ENCODE peak calls at places on chromosomes 7 and 10, in ten cellular contexts. One of them, this sample, is unnamed.

GRCh38 chr7:24229481-24230226 is 54.3 kb upstream of the NPY start:
- DNase-seq in heart right ventricle: no peak
- DNase-seq in lower lobe of right lung: no peak
- DNase-seq in astrocyte of the spinal cord: no peak
- DNase-seq in brain microvascular endothelial cell: no peak
- DNase-seq in mucosa of descending colon: no peak
- DNase-seq in right atrium auricular region: no peak
- DNase-seq in tibial nerve: no peak
- DNase-seq in fibroblast of lung: no peak
- DNase-seq in aorta: no peak
- DNase-seq in this sample: no peak

GRCh38 chr7:158259671-158260423 is 327.8 kb downstream of the PTPRN2 start:
- DNase-seq in brain microvascular endothelial cell: no peak
- DNase-seq in heart right ventricle: no peak
- DNase-seq in mucosa of descending colon: no peak
- DNase-seq in right atrium auricular region: no peak
- DNase-seq in tibial nerve: no peak
- DNase-seq in aorta: no peak
- DNase-seq in lower lobe of right lung: no peak
- DNase-seq in astrocyte of the spinal cord: no peak
- DNase-seq in fibroblast of lung: no peak
- DNase-seq in this sample: no peak

GRCh38 chr7:36367561-36367889 is 22.1 kb upstream of the ANLN start:
- DNase-seq in tibial nerve: no peak
- DNase-seq in fibroblast of lung: no peak
- DNase-seq in heart right ventricle: no peak
- DNase-seq in mucosa of descending colon: no peak
- DNase-seq in aorta: no peak
- DNase-seq in right atrium auricular region: no peak
- DNase-seq in brain microvascular endothelial cell: no peak
- DNase-seq in astrocyte of the spinal cord: no peak
- DNase-seq in lower lobe of right lung: no peak
- DNase-seq in this sample: no peak

GRCh38 chr7:64882341-64883112 is 20.5 kb upstream of the ZNF273 start:
- DNase-seq in mucosa of descending colon: no peak
- DNase-seq in brain microvascular endothelial cell: no peak
- DNase-seq in astrocyte of the spinal cord: no peak
- DNase-seq in fibroblast of lung: peak
- DNase-seq in right atrium auricular region: peak
- DNase-seq in heart right ventricle: peak
- DNase-seq in lower lobe of right lung: peak
- DNase-seq in tibial nerve: peak
- DNase-seq in aorta: peak
- DNase-seq in this sample: no peak

GRCh38 chr7:2373124-2373556 is 18.5 kb downstream of the EIF3B start:
- DNase-seq in brain microvascular endothelial cell: no peak
- DNase-seq in aorta: no peak
- DNase-seq in tibial nerve: no peak
- DNase-seq in heart right ventricle: no peak
- DNase-seq in right atrium auricular region: no peak
- DNase-seq in mucosa of descending colon: no peak
- DNase-seq in lower lobe of right lung: no peak
- DNase-seq in fibroblast of lung: no peak
- DNase-seq in astrocyte of the spinal cord: peak
- DNase-seq in this sample: no peak

GRCh38 chr10:127150136-127150535 is 46.3 kb downstream of the INSYN2A start:
- DNase-seq in right atrium auricular region: no peak
- DNase-seq in astrocyte of the spinal cord: peak
- DNase-seq in tibial nerve: no peak
- DNase-seq in lower lobe of right lung: no peak
- DNase-seq in heart right ventricle: no peak
- DNase-seq in aorta: no peak
- DNase-seq in fibroblast of lung: peak
- DNase-seq in brain microvascular endothelial cell: peak
- DNase-seq in mucosa of descending colon: no peak
- DNase-seq in this sample: no peak

GRCh38 chr10:35781643-35782035 is 139.5 kb upstream of the FZD8 start:
- DNase-seq in tibial nerve: no peak
- DNase-seq in mucosa of descending colon: no peak
- DNase-seq in lower lobe of right lung: no peak
- DNase-seq in astrocyte of the spinal cord: no peak
- DNase-seq in fibroblast of lung: no peak
- DNase-seq in heart right ventricle: no peak
- DNase-seq in brain microvascular endothelial cell: no peak
- DNase-seq in right atrium auricular region: no peak
- DNase-seq in aorta: no peak
- DNase-seq in this sample: no peak

GRCh38 chr7:100911484-100911883 is 15.8 kb upstream of the ACHE start:
- DNase-seq in astrocyte of the spinal cord: no peak
- DNase-seq in mucosa of descending colon: no peak
- DNase-seq in aorta: no peak
- DNase-seq in brain microvascular endothelial cell: no peak
- DNase-seq in right atrium auricular region: no peak
- DNase-seq in lower lobe of right lung: no peak
- DNase-seq in tibial nerve: no peak
- DNase-seq in fibroblast of lung: no peak
- DNase-seq in heart right ventricle: no peak
- DNase-seq in this sample: no peak

GRCh38 chr10:27759483-27760281 is 14.1 kb upstream of the MKX start:
- DNase-seq in brain microvascular endothelial cell: no peak
- DNase-seq in fibroblast of lung: peak
- DNase-seq in lower lobe of right lung: no peak
- DNase-seq in astrocyte of the spinal cord: no peak
- DNase-seq in aorta: no peak
- DNase-seq in right atrium auricular region: no peak
- DNase-seq in mucosa of descending colon: no peak
- DNase-seq in heart right ventricle: no peak
- DNase-seq in tibial nerve: no peak
- DNase-seq in this sample: no peak

GRCh38 chr7:42915356-42915755 is 3.5 kb upstream of the C7orf25 start:
- DNase-seq in astrocyte of the spinal cord: peak
- DNase-seq in tibial nerve: no peak
- DNase-seq in mucosa of descending colon: no peak
- DNase-seq in right atrium auricular region: no peak
- DNase-seq in fibroblast of lung: peak
- DNase-seq in heart right ventricle: no peak
- DNase-seq in aorta: no peak
- DNase-seq in lower lobe of right lung: no peak
- DNase-seq in brain microvascular endothelial cell: no peak
- DNase-seq in this sample: no peak

GRCh38 chr7:103805376-103805775 is 184.1 kb downstream of the RELN start:
- DNase-seq in right atrium auricular region: no peak
- DNase-seq in aorta: no peak
- DNase-seq in heart right ventricle: no peak
- DNase-seq in mucosa of descending colon: no peak
- DNase-seq in tibial nerve: no peak
- DNase-seq in brain microvascular endothelial cell: peak
- DNase-seq in astrocyte of the spinal cord: no peak
- DNase-seq in lower lobe of right lung: no peak
- DNase-seq in fibroblast of lung: no peak
- DNase-seq in this sample: no peak

GRCh38 chr7:132771301-132771730 is 195.0 kb upstream of the PLXNA4 start:
- DNase-seq in brain microvascular endothelial cell: no peak
- DNase-seq in heart right ventricle: no peak
- DNase-seq in astrocyte of the spinal cord: no peak
- DNase-seq in lower lobe of right lung: no peak
- DNase-seq in mucosa of descending colon: no peak
- DNase-seq in aorta: no peak
- DNase-seq in tibial nerve: no peak
- DNase-seq in right atrium auricular region: no peak
- DNase-seq in fibroblast of lung: no peak
- DNase-seq in this sample: no peak

GRCh38 chr7:101133621-101134398 is 6.9 kb downstream of the SERPINE1 start:
- DNase-seq in astrocyte of the spinal cord: peak
- DNase-seq in right atrium auricular region: no peak
- DNase-seq in mucosa of descending colon: no peak
- DNase-seq in lower lobe of right lung: no peak
- DNase-seq in brain microvascular endothelial cell: peak
- DNase-seq in tibial nerve: no peak
- DNase-seq in heart right ventricle: no peak
- DNase-seq in fibroblast of lung: no peak
- DNase-seq in aorta: no peak
- DNase-seq in this sample: no peak

GRCh38 chr10:25017247-25017590 is 807 bp downstream of the THNSL1 start:
- DNase-seq in mucosa of descending colon: no peak
- DNase-seq in aorta: no peak
- DNase-seq in tibial nerve: peak
- DNase-seq in right atrium auricular region: no peak
- DNase-seq in heart right ventricle: no peak
- DNase-seq in brain microvascular endothelial cell: peak
- DNase-seq in astrocyte of the spinal cord: no peak
- DNase-seq in lower lobe of right lung: no peak
- DNase-seq in fibroblast of lung: no peak
- DNase-seq in this sample: no peak

GRCh38 chr7:71846160-71846559 is 566.0 kb downstream of the CALN1 start:
- DNase-seq in astrocyte of the spinal cord: peak
- DNase-seq in right atrium auricular region: no peak
- DNase-seq in fibroblast of lung: no peak
- DNase-seq in tibial nerve: no peak
- DNase-seq in mucosa of descending colon: no peak
- DNase-seq in aorta: no peak
- DNase-seq in heart right ventricle: no peak
- DNase-seq in lower lobe of right lung: no peak
- DNase-seq in brain microvascular endothelial cell: no peak
- DNase-seq in this sample: no peak

DNA sequence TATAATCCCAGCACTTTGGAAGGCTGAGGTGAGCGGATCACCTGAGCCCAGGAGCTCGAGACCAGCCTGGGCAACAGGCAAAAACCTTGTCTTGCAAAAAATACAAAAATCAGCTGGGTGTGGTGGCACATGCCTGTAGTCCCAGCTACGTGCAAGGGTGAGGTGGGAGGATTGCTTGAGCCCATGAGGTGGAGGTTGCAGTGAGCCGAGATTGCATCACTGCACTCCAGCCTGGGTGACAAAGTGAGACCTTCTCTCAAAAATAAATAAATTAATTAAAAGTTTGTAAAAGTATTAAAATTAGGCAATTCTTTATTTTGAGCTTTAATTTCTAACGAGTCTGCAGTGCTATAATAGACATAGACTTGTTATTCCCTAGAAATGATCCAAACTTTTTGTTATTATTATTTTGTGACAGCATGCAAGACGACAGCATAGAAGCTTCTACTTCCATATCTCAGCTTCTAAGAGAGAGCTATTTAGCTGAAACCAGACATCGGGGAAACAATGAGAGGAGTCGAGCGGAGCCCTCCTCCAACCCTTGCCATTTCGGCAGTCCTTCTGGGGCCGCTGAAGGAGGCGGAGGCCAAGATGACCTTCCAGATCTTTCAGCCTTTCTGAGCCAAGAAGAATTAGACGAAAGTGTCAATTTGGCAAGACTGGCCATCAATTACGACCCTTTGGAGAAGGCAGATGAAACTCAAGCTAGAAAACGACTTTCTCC is 11.9 kb downstream of the MYPN start:
- DNase-seq in aorta: no peak
- DNase-seq in heart right ventricle: no peak
- DNase-seq in lower lobe of right lung: no peak
- DNase-seq in right atrium auricular region: no peak
- DNase-seq in astrocyte of the spinal cord: no peak
- DNase-seq in fibroblast of lung: no peak
- DNase-seq in brain microvascular endothelial cell: no peak
- DNase-seq in tibial nerve: no peak
- DNase-seq in mucosa of descending colon: no peak
- DNase-seq in this sample: no peak
- H3K4me3 ChIP-seq in aorta: no peak
- H3K4me3 ChIP-seq in heart right ventricle: no peak
- H3K4me3 ChIP-seq in lower lobe of right lung: no peak
- H3K4me3 ChIP-seq in right atrium auricular region: no peak
- H3K4me3 ChIP-seq in astrocyte of the spinal cord: no peak
- H3K4me3 ChIP-seq in fibroblast of lung: no peak
- H3K4me3 ChIP-seq in brain microvascular endothelial cell: no peak
- H3K4me3 ChIP-seq in tibial nerve: no peak
- H3K4me3 ChIP-seq in mucosa of descending colon: no peak
- H3K4me3 ChIP-seq in this sample: no peak

GRCh38 chr7:18895456-18895855 is 222.0 kb downstream of the TWIST1 start:
- DNase-seq in mucosa of descending colon: no peak
- DNase-seq in right atrium auricular region: no peak
- DNase-seq in brain microvascular endothelial cell: no peak
- DNase-seq in heart right ventricle: no peak
- DNase-seq in lower lobe of right lung: no peak
- DNase-seq in astrocyte of the spinal cord: peak
- DNase-seq in fibroblast of lung: peak
- DNase-seq in aorta: no peak
- DNase-seq in tibial nerve: no peak
- DNase-seq in this sample: no peak
- H3K4me3 ChIP-seq in mucosa of descending colon: no peak
- H3K4me3 ChIP-seq in right atrium auricular region: no peak
- H3K4me3 ChIP-seq in brain microvascular endothelial cell: no peak
- H3K4me3 ChIP-seq in heart right ventricle: no peak
- H3K4me3 ChIP-seq in lower lobe of right lung: no peak
- H3K4me3 ChIP-seq in astrocyte of the spinal cord: no peak
- H3K4me3 ChIP-seq in fibroblast of lung: no peak
- H3K4me3 ChIP-seq in aorta: no peak
- H3K4me3 ChIP-seq in tibial nerve: no peak
- H3K4me3 ChIP-seq in this sample: no peak

DNA sequence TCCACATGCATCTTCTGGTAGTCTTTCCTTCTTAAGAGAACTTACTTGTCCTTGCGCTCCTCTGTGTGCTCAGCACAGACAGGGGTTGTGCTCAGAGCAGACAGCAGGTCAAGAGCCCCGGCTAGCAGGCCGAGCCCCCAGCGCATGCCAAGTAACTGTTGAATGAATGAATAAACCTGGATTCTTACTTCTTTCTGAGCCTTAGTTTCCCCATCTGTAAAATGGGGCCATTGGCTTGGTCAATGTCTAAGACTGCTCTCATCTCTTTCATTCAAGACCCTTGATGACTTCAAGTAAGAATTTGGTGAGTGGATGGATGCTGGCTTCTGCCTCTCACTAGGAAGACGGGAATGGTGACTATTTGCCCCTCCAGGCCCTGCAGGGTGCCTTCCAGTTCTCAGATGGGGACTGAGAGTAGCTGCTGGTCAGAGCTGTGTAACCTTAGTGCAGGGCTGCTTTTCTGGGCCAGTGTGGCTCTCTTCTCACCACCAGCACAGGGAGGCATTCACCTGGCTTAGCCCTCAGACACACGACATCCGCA is 78.1 kb downstream of the CDH23 start:
- DNase-seq in heart right ventricle: no peak
- DNase-seq in lower lobe of right lung: no peak
- DNase-seq in brain microvascular endothelial cell: no peak
- DNase-seq in mucosa of descending colon: no peak
- DNase-seq in aorta: peak
- DNase-seq in right atrium auricular region: no peak
- DNase-seq in astrocyte of the spinal cord: no peak
- DNase-seq in fibroblast of lung: no peak
- DNase-seq in tibial nerve: no peak
- DNase-seq in this sample: no peak
- H3K4me3 ChIP-seq in heart right ventricle: no peak
- H3K4me3 ChIP-seq in lower lobe of right lung: no peak
- H3K4me3 ChIP-seq in brain microvascular endothelial cell: no peak
- H3K4me3 ChIP-seq in mucosa of descending colon: no peak
- H3K4me3 ChIP-seq in aorta: no peak
- H3K4me3 ChIP-seq in right atrium auricular region: no peak
- H3K4me3 ChIP-seq in astrocyte of the spinal cord: no peak
- H3K4me3 ChIP-seq in fibroblast of lung: no peak
- H3K4me3 ChIP-seq in tibial nerve: no peak
- H3K4me3 ChIP-seq in this sample: no peak

DNA sequence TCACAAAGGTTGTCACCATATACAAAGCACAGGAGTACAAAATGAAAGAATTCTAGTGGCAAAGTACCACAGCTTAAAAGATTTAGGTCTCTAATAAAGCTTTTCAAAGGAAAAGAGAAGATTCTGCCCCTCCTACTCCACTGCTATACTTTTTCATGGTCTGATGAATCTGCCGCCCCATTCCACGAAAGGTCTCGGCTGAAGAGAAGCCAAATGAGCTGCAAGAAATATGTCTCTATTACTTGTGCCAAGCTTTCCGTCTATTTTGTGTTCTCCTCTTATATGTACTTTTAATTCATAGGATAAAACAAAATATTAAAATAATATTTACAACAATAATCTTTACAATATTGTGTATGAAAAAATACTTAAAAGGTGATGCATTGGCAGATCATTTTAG is 222.6 kb downstream of the ANK3 start:
- DNase-seq in brain microvascular endothelial cell: no peak
- DNase-seq in heart right ventricle: no peak
- DNase-seq in right atrium auricular region: no peak
- DNase-seq in aorta: no peak
- DNase-seq in astrocyte of the spinal cord: no peak
- DNase-seq in lower lobe of right lung: no peak
- DNase-seq in fibroblast of lung: peak
- DNase-seq in tibial nerve: no peak
- DNase-seq in mucosa of descending colon: no peak
- DNase-seq in this sample: no peak
- H3K4me3 ChIP-seq in brain microvascular endothelial cell: no peak
- H3K4me3 ChIP-seq in heart right ventricle: peak
- H3K4me3 ChIP-seq in right atrium auricular region: no peak
- H3K4me3 ChIP-seq in aorta: peak
- H3K4me3 ChIP-seq in astrocyte of the spinal cord: no peak
- H3K4me3 ChIP-seq in lower lobe of right lung: no peak
- H3K4me3 ChIP-seq in fibroblast of lung: peak
- H3K4me3 ChIP-seq in tibial nerve: no peak
- H3K4me3 ChIP-seq in mucosa of descending colon: no peak
- H3K4me3 ChIP-seq in this sample: no peak